ENCODE peak calls at places on chromosomes 16 and 17, in nine cellular contexts. L is ascending aorta; P is Daoy; B is ovary; K is stimulated activated CD8-positive, alpha-beta memory T cell treated with anti-CD3 and anti-CD28 coated beads, Interleukin-4, amount 100 ng/mL, for 1 hour; D is posterior cingulate gyrus; G is stimulated activated CD4-positive, alpha-beta T cell treated with anti-CD3 and anti-CD28 coated beads, Interleukin-1b, Interleukin-23, amount 100 ng/mL, for 4 hours; T is mucosa of gallbladder; Y is T-helper 17 cell. E is an unnamed sample.

GRCh38 chr16:22092143-22092933 is at the start of gene VWA3A:
- DNase-seq in L (no peak), P (peak), B (no peak), K (no peak), D (peak), G (no peak), T (no peak), Y (no peak), E (no peak)

GRCh38 chr16:89448656-89449055 is 41.7 kb downstream of the ANKRD11 start:
- DNase-seq in L (no peak), P (no peak), B (no peak), K (no peak), D (no peak), G (no peak), T (peak), Y (no peak), E (no peak)

GRCh38 chr17:73644145-73645049 is at the start of gene SDK2:
- DNase-seq in L (no peak), P (peak), B (no peak), K (no peak), D (no peak), G (no peak), T (no peak), Y (no peak), E (no peak)

GRCh38 chr16:71865173-71865863 is 18.7 kb downstream of the ZNF821 start:
- DNase-seq in L (no peak), P (no peak), B (no peak), K (no peak), D (no peak), G (no peak), T (no peak), Y (no peak), E (no peak)

GRCh38 chr17:19781488-19782458 is 33.7 kb upstream of the ALDH3A1 start:
- DNase-seq in L (no peak), P (no peak), B (no peak), K (no peak), D (no peak), G (no peak), T (no peak), Y (no peak), E (no peak)

GRCh38 chr17:42329025-42329976 is 41.0 kb downstream of the STAT5A start:
- DNase-seq in L (no peak), P (peak), B (no peak), K (no peak), D (no peak), G (no peak), T (no peak), Y (no peak), E (no peak)

GRCh38 chr17:61322316-61323014 is 77.2 kb upstream of the TBX2 start:
- DNase-seq in L (no peak), P (no peak), B (no peak), K (no peak), D (no peak), G (no peak), T (no peak), Y (no peak), E (no peak)

GRCh38 chr17:1122681-1123396 is 56.9 kb downstream of the ABR start:
- DNase-seq in L (peak), P (peak), B (peak), K (peak), D (peak), G (peak), T (peak), Y (peak), E (peak)

GRCh38 chr16:78926723-78927200 is 673.8 kb downstream of the MAF start:
- DNase-seq in L (no peak), P (no peak), B (no peak), K (no peak), D (no peak), G (no peak), T (no peak), Y (no peak), E (peak)

GRCh38 chr17:77831497-77832179 is 126.9 kb upstream of the TNRC6C start:
- DNase-seq in L (peak), P (peak), B (no peak), K (no peak), D (peak), G (no peak), T (no peak), Y (no peak), E (no peak)

GRCh38 chr16:49407873-49408565 is 34.4 kb downstream of the C16orf78 start:
- DNase-seq in L (peak), P (peak), B (peak), K (peak), D (peak), G (peak), T (peak), Y (peak), E (peak)

GRCh38 chr17:7676533-7676932 is 10.8 kb downstream of the TP53 start:
- DNase-seq in L (no peak), P (no peak), B (no peak), K (no peak), D (no peak), G (no peak), T (no peak), Y (no peak), E (no peak)

GRCh38 chr16:84907575-84907974 is 87.8 kb downstream of the CRISPLD2 start:
- DNase-seq in L (no peak), P (no peak), B (no peak), K (no peak), D (no peak), G (no peak), T (peak), Y (no peak), E (no peak)

GRCh38 chr16:84603115-84603816 is 14.6 kb downstream of the COTL1 start:
- DNase-seq in L (peak), P (peak), B (peak), K (no peak), D (peak), G (no peak), T (peak), Y (peak), E (no peak)

E was measured in SHP77 treated with DMSO at 0.1 percent for 48 hours.